ENCODE peak calls at places on chromosomes 11 and 22, in five cellular contexts. W is choroid plexus epithelial cell, K is mammary epithelial cell, I is heart left ventricle, B is A549. P is an unnamed sample.
A peak's percentile ranks its signal among the peaks of the same experiment; 100 is the strongest.

GRCh38 chr11:122893131-122893530 is 10.6 kb downstream of the JHY start:
- DNase-seq in I (no peak), B (no peak), K (no peak), W (no peak), P (no peak)

GRCh38 chr22:43186272-43187170 is at the start of gene TTLL12:
- DNase-seq in W (peak; percentile 50), I (peak; percentile 77), K (peak; percentile 27), B (peak; percentile 36), P (peak; percentile 62)

GRCh38 chr22:22111267-22111751 is 128.7 kb upstream of the TOP3B start:
- DNase-seq in W (peak; percentile 81), I (no peak), B (peak; percentile 42), K (peak; percentile 98), P (peak; percentile 30)

GRCh38 chr11:129225190-129225589 is 33.1 kb upstream of the ARHGAP32 start:
- DNase-seq in K (peak; percentile 91), W (peak; percentile 54), I (no peak), B (no peak), P (no peak)

GRCh38 chr22:17982572-17983141 is 41.7 kb downstream of the MICAL3 start:
- DNase-seq in B (no peak), I (no peak), K (no peak), W (no peak), P (no peak)

GRCh38 chr11:75022289-75022688 is 33.6 kb downstream of the NEU3 start:
- DNase-seq in W (no peak), K (no peak), B (no peak), I (no peak), P (no peak)

GRCh38 chr11:95248666-95249467 is 17.9 kb upstream of the SESN3 start:
- DNase-seq in I (no peak), W (no peak), K (no peak), B (no peak), P (no peak)

GRCh38 chr11:118241191-118242098 is 10.7 kb downstream of the MPZL3 start:
- DNase-seq in B (no peak), W (no peak), I (no peak), K (peak; percentile 88), P (no peak)

GRCh38 chr22:27801616-27802388 is at the start of gene MN1:
- DNase-seq in I (peak; percentile 78), K (peak; percentile 60), W (peak; percentile 54), B (peak; percentile 39), P (peak; percentile 49)

GRCh38 chr11:57476883-57477506 is 16.7 kb downstream of the RTN4RL2 start:
- DNase-seq in K (peak; percentile 28), W (peak; percentile 16), I (no peak), B (peak; percentile 56), P (peak; percentile 24)

GRCh38 chr22:41286639-41287091 is 678 bp upstream of the RANGAP1 start:
- DNase-seq in K (no peak), W (no peak), B (peak; percentile 22), I (no peak), P (no peak)

GRCh38 chr22:37169412-37169811 is 18.6 kb downstream of the C1QTNF6 start:
- DNase-seq in K (no peak), B (no peak), I (no peak), W (no peak), P (no peak)

GRCh38 chr22:20186183-20186870 is 35.5 kb upstream of the CCDC188 start:
- DNase-seq in B (peak; percentile 25), I (no peak), K (no peak), W (peak; percentile 14), P (no peak)
- TF ChIP-seq CTCF in B (no peak), I (no peak), K (no peak), W (peak; percentile 40), P (no peak)

DNA sequence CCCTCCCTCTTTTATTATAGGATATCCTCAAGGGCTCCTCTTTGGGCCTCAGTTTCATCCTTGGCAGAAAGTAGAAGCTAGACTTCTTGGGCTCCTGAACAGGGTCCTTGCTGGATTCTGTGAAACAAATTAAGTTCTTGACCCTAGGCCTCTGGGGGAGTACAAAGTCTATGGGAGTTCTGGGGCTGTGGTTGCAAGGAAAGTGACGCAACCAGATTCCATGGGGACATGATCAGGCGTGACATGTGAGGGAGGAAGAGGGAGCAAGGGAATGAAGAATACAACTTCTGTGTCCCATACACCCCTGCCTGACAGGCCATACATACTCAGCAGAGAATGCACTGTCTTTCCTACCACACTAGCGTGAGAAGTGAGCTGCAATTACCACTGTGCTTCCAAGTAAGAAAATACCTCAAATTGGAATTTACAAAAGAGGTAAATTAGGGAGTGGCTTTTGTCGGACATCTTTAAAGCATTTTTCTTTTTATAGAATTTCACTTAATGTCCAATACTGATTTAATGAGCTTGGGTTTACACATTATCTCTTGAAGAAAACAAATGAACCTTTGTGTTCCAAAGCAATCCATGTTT is 38.7 kb downstream of the LIMK2 start:
- DNase-seq in W (no peak), K (peak; percentile 56), B (no peak), I (no peak), P (peak; percentile 72)
- H3K4me3 ChIP-seq in W (no peak overlapping the region), K (peak overlapping the region; percentile 70), B (no peak overlapping the region), I (no peak overlapping the region), P (peak overlapping the region; percentile 77)

GRCh38 chr11:32434387-32435151 is 770 bp downstream of the WT1 start:
- DNase-seq in I (peak; percentile 67), W (no peak), K (no peak), B (peak; percentile 73), P (no peak)

GRCh38 chr11:32433249-32434115 is 1.9 kb downstream of the WT1 start:
- DNase-seq in K (no peak), I (no peak), B (no peak), W (no peak), P (no peak)

GRCh38 chr11:32434116-32434386 is 1.3 kb downstream of the WT1 start:
- DNase-seq in I (no peak), K (no peak), W (no peak), B (no peak), P (no peak)

GRCh38 chr11:32431657-32432056 is 3.7 kb downstream of the WT1 start:
- DNase-seq in B (no peak), K (no peak), W (no peak), I (no peak), P (no peak)

GRCh38 chr11:32432565-32433248 is 2.6 kb downstream of the WT1 start:
- DNase-seq in I (no peak), K (no peak), B (no peak), W (no peak), P (no peak)
- TF ChIP-seq CTCF in I (no peak), K (no peak), B (no peak), W (no peak), P (no peak)

GRCh38 chr11:120391854-120392253 is 55.6 kb downstream of the ARHGEF12 start:
- DNase-seq in W (no peak), K (no peak), I (no peak), B (no peak), P (no peak)
- H3K4me3 ChIP-seq in W (no peak overlapping the region), K (no peak overlapping the region), I (no peak overlapping the region), B (no peak overlapping the region), P (no peak overlapping the region)

GRCh38 chr11:20243974-20244373 is 83.7 kb upstream of the DBX1 start:
- DNase-seq in I (no peak), K (no peak), W (peak; percentile 8), B (no peak), P (no peak)
- TF ChIP-seq CTCF in I (no peak), K (peak; percentile 18), W (peak; percentile 62), B (peak; percentile 20), P (peak; percentile 30)

DNA sequence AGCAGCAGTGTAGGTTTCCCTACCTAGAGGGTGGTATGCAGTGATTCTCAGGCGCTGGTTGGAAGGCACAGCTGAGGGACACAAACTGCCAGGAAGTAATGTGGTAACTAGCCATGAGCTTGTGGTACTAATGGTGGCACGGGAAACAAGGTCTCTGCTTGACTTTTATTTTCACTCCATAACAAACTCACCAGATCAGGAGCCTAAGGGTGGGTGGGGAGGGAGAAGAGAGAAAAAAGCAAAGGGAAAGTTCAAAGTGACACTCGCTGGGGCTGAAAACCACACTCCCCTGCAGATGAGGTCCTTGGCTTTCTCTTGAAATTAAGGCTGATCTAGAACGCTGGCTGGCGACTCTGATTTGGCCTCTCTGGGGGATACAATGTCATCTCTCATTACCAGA is 22.0 kb downstream of the TRAF6 start:
- DNase-seq in I (no peak), B (no peak), K (no peak), W (no peak), P (no peak)
- H3K4me3 ChIP-seq in I (no peak overlapping the region), B (no peak overlapping the region), K (no peak overlapping the region), W (no peak overlapping the region), P (no peak overlapping the region)